ENCODE peak calls at places on chromosomes 7 and 10, in five cellular contexts. M is adrenal gland; E is substantia nigra; V is stimulated activated CD8-positive, alpha-beta memory T cell treated with anti-CD3 and anti-CD28 coated beads, Interleukin-7, amount 100 ng/mL, for 4 hours; Y is cardiac fibroblast. A is an unnamed sample.

GRCh38 chr10:52004342-52004949 is 305.1 kb upstream of the CSTF2T start:
- DNase-seq in E (no peak), M (no peak), Y (peak; percentile 72), V (no peak), A (no peak)

GRCh38 chr7:4740796-4741195 is 34.6 kb upstream of the AP5Z1 start:
- DNase-seq in M (no peak), V (no peak), Y (no peak), E (no peak), A (no peak)

GRCh38 chr10:85606401-85606800 is 760.2 kb downstream of the GRID1 start:
- DNase-seq in V (no peak), Y (no peak), E (no peak), M (no peak), A (no peak)

GRCh38 chr7:147547252-147547897 is 1043.2 kb upstream of the C7orf33 start:
- DNase-seq in Y (peak; percentile 33), V (no peak), E (no peak), M (peak; percentile 23), A (no peak)

GRCh38 chr7:37151741-37152413 is 296.8 kb downstream of the ELMO1 start:
- DNase-seq in Y (no peak), M (no peak), E (no peak), V (no peak), A (no peak)

GRCh38 chr10:94412439-94412838 is 10.1 kb downstream of the TBC1D12 start:
- DNase-seq in Y (peak; percentile 13), M (no peak), E (no peak), V (no peak), A (no peak)

GRCh38 chr10:74071151-74071550 is 73.2 kb downstream of the VCL start:
- DNase-seq in M (no peak), Y (peak; percentile 85), E (no peak), V (no peak), A (no peak)

GRCh38 chr10:76036962-76037361 is 605.5 kb downstream of the LRMDA start:
- DNase-seq in E (no peak), Y (no peak), V (no peak), M (no peak), A (no peak)

GRCh38 chr10:33657913-33658312 is 323.4 kb upstream of the NRP1 start:
- DNase-seq in E (no peak), V (no peak), M (no peak), Y (no peak), A (no peak)

GRCh38 chr7:84218681-84219080 is 24.1 kb upstream of the SEMA3A start:
- DNase-seq in Y (peak; percentile 79), E (no peak), M (no peak), V (no peak), A (no peak)

GRCh38 chr7:3438352-3438751 is 137.3 kb downstream of the SDK1 start:
- DNase-seq in E (no peak), V (no peak), Y (no peak), M (no peak), A (no peak)

GRCh38 chr10:133164816-133165555 is 5.0 kb downstream of the KNDC1 start:
- DNase-seq in M (no peak), V (no peak), E (no peak), Y (no peak), A (peak; percentile 31)

GRCh38 chr10:121687094-121687850 is 89.0 kb upstream of the FGFR2 start:
- DNase-seq in E (no peak), Y (no peak), M (no peak), V (no peak), A (no peak)

GRCh38 chr10:458466-458865 is 231.0 kb downstream of the DIP2C start:
- DNase-seq in Y (no peak), M (no peak), E (no peak), V (no peak), A (no peak)

GRCh38 chr10:68721673-68721963 is 579 bp downstream of the CCAR1 start:
- DNase-seq in E (no peak), Y (no peak), V (no peak), M (no peak), A (no peak)

GRCh38 chr7:84923348-84923747 is 263.5 kb downstream of the SEMA3D start:
- DNase-seq in E (no peak), M (no peak), V (no peak), Y (no peak), A (no peak)

GRCh38 chr10:6624392-6624791 is 44.3 kb upstream of the PRKCQ start:
- DNase-seq in V (no peak), Y (no peak), M (no peak), E (no peak), A (no peak)

GRCh38 chr7:38222481-38223096 is 44.5 kb downstream of the STARD3NL start:
- DNase-seq in E (no peak), Y (peak; percentile 74), M (peak; percentile 41), V (no peak), A (peak; percentile 36)

GRCh38 chr10:71735709-71736569 is 16.4 kb upstream of the C10orf105 start:
- DNase-seq in Y (no peak), E (no peak), M (no peak), V (peak; percentile 62), A (no peak)